ENCODE peak calls at places on chromosome 1, in six cellular contexts. W is B cell, E is NCI-H1105 treated with DMSO at 0.1 percent for 48 hours, A is DMS79, C is RPMI7951, L is foreskin keratinocyte. O is an unnamed sample.

GRCh38 chr1:1827089-1827433 is 48.8 kb upstream of the NADK start:
- DNase-seq in W (no peak), L (no peak), A (no peak), E (no peak), C (no peak), O (no peak)

GRCh38 chr1:181936269-181936668 is 125.2 kb downstream of the ZNF648 start:
- DNase-seq in E (no peak), C (no peak), W (no peak), A (no peak), L (no peak), O (no peak)

GRCh38 chr1:22553104-22553880 is 10.0 kb upstream of the EPHA8 start:
- DNase-seq in W (no peak), E (no peak), C (no peak), A (no peak), L (no peak), O (no peak)

GRCh38 chr1:243513726-243514491 is 258.1 kb downstream of the SDCCAG8 start:
- DNase-seq in A (no peak), W (no peak), L (no peak), C (peak), E (no peak), O (no peak)

GRCh38 chr1:35915693-35916092 is 15.2 kb upstream of the AGO3 start:
- DNase-seq in L (no peak), W (no peak), A (peak), E (peak), C (no peak), O (no peak)

GRCh38 chr1:27736252-27736651 is 10.5 kb downstream of the FAM76A start:
- DNase-seq in W (no peak), A (no peak), E (no peak), L (no peak), C (no peak), O (no peak)

GRCh38 chr1:83705091-83705490 is 293.8 kb downstream of the TTLL7 start:
- DNase-seq in C (no peak), E (no peak), A (no peak), W (no peak), L (no peak), O (no peak)

GRCh38 chr1:23167353-23168078 is 1.1 kb downstream of the LUZP1 start:
- DNase-seq in A (no peak), W (no peak), E (peak), C (peak), L (peak), O (peak)

GRCh38 chr1:26075421-26076144 is 8.2 kb upstream of the TRIM63 start:
- DNase-seq in C (no peak), W (no peak), A (no peak), E (no peak), L (no peak), O (no peak)

GRCh38 chr1:147496571-147496970 is 44.7 kb upstream of the BCL9 start:
- DNase-seq in E (no peak), L (no peak), A (no peak), W (no peak), C (peak), O (peak)

GRCh38 chr1:169928438-169929209 is 34.9 kb upstream of the SCYL3 start:
- DNase-seq in W (no peak), L (no peak), C (peak), E (peak), A (peak), O (peak)

GRCh38 chr1:232982238-232982944 is 32.0 kb downstream of the NTPCR start:
- DNase-seq in L (no peak), E (no peak), A (no peak), W (no peak), C (peak), O (no peak)

GRCh38 chr1:224368409-224368808 is 11.7 kb downstream of the CNIH4 start:
- DNase-seq in C (no peak), A (no peak), L (no peak), E (no peak), W (no peak), O (no peak)

GRCh38 chr1:243465081-243465480 is 209.2 kb downstream of the SDCCAG8 start:
- DNase-seq in C (no peak), E (no peak), A (no peak), L (no peak), W (no peak), O (no peak)

GRCh38 chr1:23020731-23021130 is 1.5 kb downstream of the KDM1A start:
- DNase-seq in W (no peak), E (no peak), C (no peak), L (no peak), A (no peak), O (no peak)